ENCODE peak calls at places on chromosomes 13 and 19, in seven cellular contexts. M, H, S, C, L, X and Q are unnamed samples. For H3K4me1, the result is how much of the 10 kb centered on the place peaks cover.

GRCh38 chr13:29310806-29311205 is 284.7 kb downstream of the SLC7A1 start:
- DNase-seq in S (no peak), M (no peak), H (no peak), X (no peak), L (no peak), C (no peak), Q (no peak)

GRCh38 chr19:33868076-33868735 is 71.5 kb downstream of the KCTD15 start:
- DNase-seq in X (no peak), M (no peak), C (no peak), S (no peak), H (no peak), L (no peak), Q (no peak)

GRCh38 chr13:22047082-22047784 is 376.4 kb downstream of the FGF9 start:
- DNase-seq in M (no peak), X (no peak), H (no peak), S (no peak), L (no peak), C (no peak), Q (no peak)

GRCh38 chr19:22354665-22355064 is 67.5 kb downstream of the ZNF98 start:
- DNase-seq in X (no peak), L (no peak), H (no peak), S (no peak), C (no peak), M (no peak), Q (no peak)

GRCh38 chr19:56956503-56957226 is 116.1 kb upstream of the PEG3 start:
- DNase-seq in H (no peak), L (no peak), X (no peak), C (no peak), S (no peak), M (no peak), Q (no peak)

GRCh38 chr19:38736036-38736412 is 8.2 kb downstream of the CAPN12 start:
- DNase-seq in H (peak), X (peak), M (peak), C (peak), S (peak), L (peak), Q (no peak)

GRCh38 chr13:32852568-32852967 is 163.7 kb upstream of the KL start:
- DNase-seq in S (no peak), L (no peak), M (no peak), C (no peak), X (no peak), H (no peak), Q (no peak)

GRCh38 chr19:55703790-55704215 is 28.8 kb downstream of the EPN1 start:
- DNase-seq in C (peak), H (no peak), M (no peak), X (peak), L (no peak), S (no peak), Q (no peak)

GRCh38 chr19:18339703-18340102 is 695 bp upstream of the PGPEP1 start:
- DNase-seq in X (no peak), H (no peak), C (no peak), L (no peak), S (no peak), M (peak), Q (no peak)

GRCh38 chr13:46210362-46211083 is 1.2 kb upstream of the LRRC63 start:
- DNase-seq in S (no peak), C (no peak), M (no peak), X (no peak), L (no peak), H (no peak), Q (no peak)
- H3K4me3 ChIP-seq in S (peak), C (no peak), M (peak), X (no peak), L (no peak), H (no peak), Q (no peak)

DNA sequence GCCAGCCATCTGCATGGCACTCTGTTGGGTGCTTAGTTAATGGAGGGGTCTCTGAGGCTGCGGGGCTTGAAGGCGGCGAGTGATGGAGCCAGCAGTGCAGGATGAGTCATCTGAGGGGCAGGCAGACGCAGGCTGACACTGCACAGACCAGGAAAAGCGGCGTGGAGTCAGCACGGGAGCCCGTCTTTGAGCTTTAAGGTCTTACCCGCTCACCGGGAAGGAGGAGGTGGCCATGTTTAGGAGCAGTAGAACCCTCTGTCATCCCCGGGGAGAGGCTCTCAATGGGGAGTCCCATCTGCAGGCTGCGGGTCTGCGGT is 13.1 kb downstream of the NAXD start:
- DNase-seq in X (no peak), S (no peak), M (no peak), L (no peak), H (peak), C (no peak), Q (no peak)
- H3K4me1 ChIP-seq in X (under half), S (under half), M (under half), L (under half), H (under half), C (under half), Q (under half)

GRCh38 chr13:47546265-47546962 is 454.7 kb downstream of the SUCLA2 start:
- DNase-seq in X (no peak), L (no peak), C (no peak), M (no peak), S (no peak), H (no peak), Q (no peak)

GRCh38 chr13:47548294-47548825 is 452.7 kb downstream of the SUCLA2 start:
- DNase-seq in X (no peak), H (no peak), C (no peak), M (no peak), L (no peak), S (no peak), Q (no peak)

GRCh38 chr13:47545630-47546029 is 455.4 kb downstream of the SUCLA2 start:
- DNase-seq in H (no peak), M (no peak), L (no peak), X (no peak), C (no peak), S (no peak), Q (no peak)

GRCh38 chr13:47546963-47547345 is 454.1 kb downstream of the SUCLA2 start:
- DNase-seq in H (no peak), S (no peak), L (no peak), C (no peak), X (no peak), M (no peak), Q (no peak)

GRCh38 chr13:47549219-47549752 is 451.8 kb downstream of the SUCLA2 start:
- DNase-seq in M (no peak), C (no peak), S (no peak), X (no peak), H (no peak), L (no peak), Q (no peak)
- TF ChIP-seq CTCF in M (no peak), C (no peak), S (no peak), X (no peak), H (no peak), L (no peak), Q (no peak)

GRCh38 chr13:101626925-101627555 is 174.6 kb downstream of the ITGBL1 start:
- DNase-seq in H (no peak), C (no peak), S (no peak), X (peak), M (no peak), L (no peak), Q (no peak)
- H3K4me3 ChIP-seq in H (no peak), C (no peak), S (peak), X (peak), M (peak), L (peak), Q (peak)

GRCh38 chr13:97329331-97329730 is 104.6 kb upstream of the RAP2A start:
- DNase-seq in S (no peak), M (no peak), C (no peak), X (no peak), H (no peak), L (no peak), Q (no peak)
- H3K4me1 ChIP-seq in S (half or more), M (under half), C (under half), X (under half), H (under half), L (half or more), Q (half or more)